ENCODE peak calls at places on chromosomes 7 and 10, in six cellular contexts. J is frontal cortex; S is dorsolateral prefrontal cortex; A is naive B cell; D is ovary; W is CD8-positive, alpha-beta memory T cell. H is an unnamed sample.

GRCh38 chr7:155921804-155922506 is 109.7 kb upstream of the SHH start:
- DNase-seq in S (no peak), J (no peak), W (no peak), D (no peak), A (no peak), H (no peak)

GRCh38 chr7:84637568-84638338 is 443.2 kb upstream of the SEMA3A start:
- DNase-seq in S (no peak), A (no peak), D (no peak), W (no peak), J (no peak), H (no peak)

GRCh38 chr7:52584041-52584440 is 451.4 kb upstream of the POM121L12 start:
- DNase-seq in S (no peak), D (no peak), W (no peak), A (no peak), J (no peak), H (no peak)

GRCh38 chr7:133829336-133829897 is 297.7 kb upstream of the LRGUK start:
- DNase-seq in S (no peak), A (no peak), D (no peak), W (no peak), J (no peak), H (no peak)

GRCh38 chr7:28988818-28989595 is 30.9 kb upstream of the TRIL start:
- DNase-seq in A (no peak), J (no peak), S (no peak), D (no peak), W (no peak), H (no peak)

GRCh38 chr10:61163403-61163802 is 219.4 kb upstream of the RHOBTB1 start:
- DNase-seq in S (no peak), A (no peak), W (no peak), J (no peak), D (no peak), H (no peak)

GRCh38 chr7:13226385-13226784 is 539.0 kb downstream of the ARL4A start:
- DNase-seq in A (no peak), J (no peak), S (no peak), D (no peak), W (no peak), H (no peak)

GRCh38 chr7:105429746-105430612 is 41.3 kb upstream of the SRPK2 start:
- DNase-seq in S (no peak), J (peak), W (peak), A (peak), D (peak), H (peak)

GRCh38 chr10:5036511-5036910 is 32.9 kb upstream of the AKR1C2 start:
- DNase-seq in J (no peak), D (no peak), W (no peak), A (no peak), S (no peak), H (no peak)

GRCh38 chr10:132375116-132375794 is 21.7 kb upstream of the PWWP2B start:
- DNase-seq in S (no peak), J (no peak), W (no peak), A (no peak), D (no peak), H (no peak)

GRCh38 chr10:116274141-116274861 is 1.3 kb upstream of the GFRA1 start:
- DNase-seq in W (no peak), S (no peak), A (no peak), J (peak), D (no peak), H (peak)

GRCh38 chr10:88131561-88132139 is 268.2 kb downstream of the PTEN start:
- DNase-seq in D (no peak), S (no peak), W (no peak), J (no peak), A (no peak), H (no peak)

GRCh38 chr7:157888579-157888978 is 551.8 kb downstream of the DNAJB6 start:
- DNase-seq in A (no peak), S (no peak), J (no peak), W (no peak), D (no peak), H (no peak)

GRCh38 chr7:131231381-131232220 is 96.1 kb upstream of the MKLN1 start:
- DNase-seq in A (peak), J (no peak), S (no peak), W (peak), D (peak), H (peak)

GRCh38 chr10:113993489-113993932 is 50.2 kb upstream of the ADRB1 start:
- DNase-seq in D (no peak), W (no peak), S (no peak), A (no peak), J (no peak), H (peak)

GRCh38 chr7:134613623-134614347 is 32.9 kb upstream of the BPGM start:
- DNase-seq in W (no peak), J (no peak), S (no peak), A (no peak), D (no peak), H (no peak)

GRCh38 chr7:129468547-129468946 is 33.8 kb upstream of the SMKR1 start:
- DNase-seq in S (no peak), W (no peak), D (no peak), J (no peak), A (no peak), H (no peak)

GRCh38 chr7:138338361-138338760 is 121.7 kb upstream of the TRIM24 start:
- DNase-seq in W (no peak), D (peak), A (no peak), J (no peak), S (no peak), H (no peak)

GRCh38 chr10:28217848-28218247 is 85.0 kb downstream of the MPP7 start:
- DNase-seq in S (no peak), D (no peak), J (peak), A (no peak), W (no peak), H (no peak)

GRCh38 chr10:89302628-89303027 is 782 bp downstream of the IFIT2 start:
- DNase-seq in W (no peak), S (no peak), A (no peak), D (no peak), J (no peak), H (no peak)

GRCh38 chr7:151083071-151083823 is at the start of gene TMUB1:
- DNase-seq in S (peak), W (peak), A (peak), J (peak), D (peak), H (peak)

GRCh38 chr7:130273863-130274262 is 7.2 kb downstream of the CPA2 start:
- DNase-seq in A (no peak), W (no peak), D (no peak), J (no peak), S (no peak), H (no peak)

GRCh38 chr10:99742240-99742639 is 10.2 kb downstream of the CUTC start:
- DNase-seq in D (no peak), A (no peak), S (no peak), J (no peak), W (no peak), H (no peak)

GRCh38 chr7:96388166-96388565 is 66.3 kb upstream of the SLC25A13 start:
- DNase-seq in A (no peak), J (no peak), W (no peak), S (no peak), D (no peak), H (no peak)

GRCh38 chr7:130960208-130960988 is 226.4 kb upstream of the KLF14 start:
- DNase-seq in J (no peak), W (peak), S (no peak), A (peak), D (no peak), H (peak)

GRCh38 chr7:106009511-106010226 is 46.6 kb downstream of the CDHR3 start:
- DNase-seq in S (peak), J (peak), W (peak), D (peak), A (peak), H (peak)

GRCh38 chr10:121216295-121216694 is 365.1 kb downstream of the WDR11 start:
- DNase-seq in J (no peak), S (no peak), A (no peak), W (no peak), D (no peak), H (no peak)

H was measured in GM20000.